ENCODE peak calls at places on chromosome 11, in five cellular contexts. N is heart right ventricle, R is tibial artery, Q is OCI-LY7, B is AG04450. W is an unnamed sample.

GRCh38 chr11:116283300-116283699 is 489.5 kb downstream of the BUD13 start:
- DNase-seq in N (no peak), R (no peak), Q (no peak), B (no peak), W (no peak)

GRCh38 chr11:82863209-82863608 is 37.0 kb downstream of the PRCP start:
- DNase-seq in N (no peak), R (no peak), Q (no peak), B (no peak), W (no peak)

GRCh38 chr11:115616941-115617340 is 112.7 kb upstream of the CADM1 start:
- DNase-seq in N (peak; percentile 42), R (no peak), Q (no peak), B (peak; percentile 41), W (peak; percentile 25)

GRCh38 chr11:109794501-109794900 is 298.7 kb upstream of the ZC3H12C start:
- DNase-seq in N (no peak), R (no peak), Q (no peak), B (no peak), W (no peak)

GRCh38 chr11:83068573-83068972 is 3.1 kb downstream of the RAB30 start:
- DNase-seq in N (no peak), R (no peak), Q (no peak), B (no peak), W (no peak)

GRCh38 chr11:122808494-122808893 is 29.8 kb upstream of the CRTAM start:
- DNase-seq in N (peak; percentile 56), R (no peak), Q (peak; percentile 30), B (no peak), W (peak; percentile 59)

GRCh38 chr11:108117746-108118371 is 3.5 kb upstream of the ACAT1 start:
- DNase-seq in N (no peak), R (no peak), Q (peak; percentile 74), B (peak; percentile 34), W (no peak)

GRCh38 chr11:14041040-14041439 is 78.5 kb downstream of the SPON1 start:
- DNase-seq in N (no peak), R (no peak), Q (peak; percentile 41), B (no peak), W (no peak)

GRCh38 chr11:119339581-119340334 is 925 bp downstream of the C1QTNF5 start:
- DNase-seq in N (peak; percentile 77), R (peak; percentile 61), Q (peak; percentile 35), B (no peak), W (no peak)

GRCh38 chr11:135075740-135076139 is 663.7 kb upstream of the B3GAT1 start:
- DNase-seq in N (no peak), R (peak; percentile 58), Q (peak; percentile 19), B (no peak), W (no peak)

GRCh38 chr11:105152556-105152955 is 13.0 kb upstream of the CARD18 start:
- DNase-seq in N (no peak), R (no peak), Q (no peak), B (no peak), W (no peak)

GRCh38 chr11:60500276-60500935 is 7.8 kb downstream of the MS4A12 start:
- DNase-seq in N (no peak), R (no peak), Q (no peak), B (no peak), W (no peak)

GRCh38 chr11:56521955-56522354 is 21.1 kb downstream of the OR5M11 start:
- DNase-seq in N (no peak), R (no peak), Q (peak; percentile 1), B (no peak), W (no peak)

GRCh38 chr11:10323793-10324170 is 18.9 kb downstream of the ADM start:
- DNase-seq in N (no peak), R (no peak), Q (no peak), B (no peak), W (no peak)

GRCh38 chr11:19763315-19763714 is 50.7 kb downstream of the NAV2 start:
- DNase-seq in N (no peak), R (no peak), Q (no peak), B (no peak), W (no peak)

GRCh38 chr11:32581556-32581955 is 2.1 kb upstream of the EIF3M start:
- DNase-seq in N (no peak), R (no peak), Q (no peak), B (no peak), W (no peak)

GRCh38 chr11:97345031-97345430 is 955.2 kb downstream of the JRKL start:
- DNase-seq in N (no peak), R (no peak), Q (no peak), B (no peak), W (no peak)

GRCh38 chr11:104333977-104334376 is 170.0 kb upstream of the PDGFD start:
- DNase-seq in N (no peak), R (no peak), Q (peak; percentile 41), B (no peak), W (no peak)

GRCh38 chr11:128208329-128209220 is 378.8 kb downstream of the ETS1 start:
- DNase-seq in N (peak; percentile 80), R (peak; percentile 34), Q (no peak), B (peak; percentile 72), W (peak; percentile 76)

GRCh38 chr11:8090756-8091155 is 9.7 kb downstream of the TUB start:
- DNase-seq in N (no peak), R (peak; percentile 28), Q (peak; percentile 51), B (no peak), W (no peak)

GRCh38 chr11:84685149-84685548 is 942.0 kb downstream of the DLG2 start:
- DNase-seq in N (no peak), R (no peak), Q (no peak), B (no peak), W (no peak)

GRCh38 chr11:111793863-111794262 is 27.7 kb upstream of the PPP2R1B start:
- DNase-seq in N (no peak), R (no peak), Q (no peak), B (no peak), W (no peak)

GRCh38 chr11:34789196-34789834 is 126.9 kb downstream of the APIP start:
- DNase-seq in N (no peak), R (no peak), Q (no peak), B (no peak), W (no peak)

GRCh38 chr11:100687032-100687629 is at the start of gene ARHGAP42:
- DNase-seq in N (peak; percentile 75), R (peak; percentile 67), Q (no peak), B (no peak), W (no peak)

GRCh38 chr11:82533628-82534353 is 199.9 kb downstream of the FAM181B start:
- DNase-seq in N (no peak), R (no peak), Q (no peak), B (no peak), W (no peak)

GRCh38 chr11:73518195-73518594 is 79.7 kb downstream of the FAM168A start:
- DNase-seq in N (no peak), R (no peak), Q (no peak), B (no peak), W (no peak)

GRCh38 chr11:61709572-61709971 is 29.4 kb downstream of the DAGLA start:
- DNase-seq in N (no peak), R (no peak), Q (no peak), B (no peak), W (no peak)

GRCh38 chr11:78560826-78561484 is 13.7 kb downstream of the NARS2 start:
- DNase-seq in N (no peak), R (no peak), Q (no peak), B (no peak), W (no peak)

GRCh38 chr11:78560066-78560597 is 14.5 kb downstream of the NARS2 start:
- DNase-seq in N (no peak), R (no peak), Q (no peak), B (no peak), W (no peak)

GRCh38 chr11:78564889-78565467 is 9.7 kb downstream of the NARS2 start:
- DNase-seq in N (no peak), R (no peak), Q (no peak), B (no peak), W (no peak)

GRCh38 chr11:78564037-78564888 is 10.4 kb downstream of the NARS2 start:
- DNase-seq in N (peak; percentile 57), R (no peak), Q (peak; percentile 73), B (peak; percentile 49), W (peak; percentile 74)

DNA sequence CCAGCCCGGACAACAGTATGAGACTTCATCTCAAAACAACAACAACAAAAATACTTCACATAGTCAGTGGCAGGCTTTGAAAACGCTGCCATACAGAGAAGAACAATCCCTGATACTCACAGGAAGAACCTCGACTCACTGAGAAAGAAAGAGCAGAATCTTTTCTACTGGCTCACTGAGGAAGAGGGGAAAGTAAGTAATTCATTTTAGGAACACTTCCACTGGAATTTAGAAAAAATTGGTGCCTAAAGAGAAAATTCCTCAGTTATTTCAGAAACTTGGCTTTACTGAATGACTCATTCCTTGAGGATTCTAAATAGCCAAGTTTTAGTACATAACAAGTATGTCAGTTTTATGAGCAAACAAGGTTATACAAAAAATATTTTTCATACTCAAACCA is 12.3 kb downstream of the NARS2 start:
- DNase-seq in N (no peak), R (no peak), Q (no peak), B (no peak), W (no peak)
- H3K4me3 ChIP-seq in N (no peak overlapping the region), R (peak overlapping the region; percentile 8), Q (no peak overlapping the region), B (no peak overlapping the region), W (peak overlapping the region; percentile 7)

DNA sequence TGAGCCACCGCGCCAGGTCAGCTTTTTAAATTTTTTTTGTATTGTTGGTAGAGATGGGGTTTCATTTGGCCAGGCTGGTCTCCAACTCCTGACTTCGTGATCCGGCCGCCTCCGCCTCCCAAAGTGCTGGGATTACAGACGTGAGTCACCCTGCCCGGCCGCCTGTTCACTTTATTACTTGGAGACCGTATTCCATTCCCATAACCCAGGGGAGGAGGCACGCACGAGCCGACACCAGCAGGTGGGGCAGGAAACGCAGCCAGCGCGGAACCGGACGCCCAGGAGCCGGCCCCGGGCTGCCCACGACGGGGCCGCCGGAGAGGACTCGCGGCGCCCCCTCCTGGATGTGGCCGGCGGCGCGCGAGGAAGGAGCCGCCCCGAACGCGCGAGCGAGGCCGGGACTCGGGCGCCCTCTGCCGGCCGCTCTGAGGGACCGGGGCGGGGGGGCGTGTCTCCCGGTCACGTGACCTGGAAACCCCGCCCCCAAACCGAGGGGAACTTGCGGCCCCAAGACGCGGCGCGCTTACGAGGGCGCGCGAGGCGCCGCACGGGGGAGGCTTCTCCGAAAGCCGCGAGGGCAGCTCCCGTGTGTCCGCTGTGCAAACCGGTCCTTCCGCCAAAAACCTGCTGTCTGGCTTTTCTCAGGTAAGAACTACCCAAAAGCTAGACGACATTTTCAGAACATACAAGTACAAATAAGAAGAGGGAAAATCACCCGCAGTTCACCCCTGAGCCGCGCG is 11.6 kb upstream of the RNH1 start:
- DNase-seq in N (peak; percentile 88), R (peak; percentile 93), Q (peak; percentile 80), B (peak; percentile 60), W (peak; percentile 86)
- H3K4me3 ChIP-seq in N (peak overlapping the region; percentile 42), R (peak overlapping the region; percentile 44), Q (peak overlapping the region; percentile 28), B (peak overlapping the region; percentile 39), W (peak overlapping the region; percentile 17)

GRCh38 chr11:64765291-64765803 is 5.6 kb upstream of the PYGM start:
- DNase-seq in N (no peak), R (peak; percentile 20), Q (no peak), B (no peak), W (no peak)
- H3K4me3 ChIP-seq in N (no peak overlapping the region), R (no peak overlapping the region), Q (no peak overlapping the region), B (no peak overlapping the region), W (no peak overlapping the region)

GRCh38 chr11:2891291-2891690 is 5.7 kb upstream of the CDKN1C start:
- DNase-seq in N (no peak), R (no peak), Q (no peak), B (no peak), W (no peak)

GRCh38 chr11:2893935-2894334 is 8.4 kb upstream of the CDKN1C start:
- DNase-seq in N (no peak), R (no peak), Q (no peak), B (no peak), W (no peak)

GRCh38 chr11:2891901-2892214 is 6.3 kb upstream of the CDKN1C start:
- DNase-seq in N (peak; percentile 63), R (no peak), Q (no peak), B (no peak), W (no peak)

GRCh38 chr11:2892215-2893020 is 6.8 kb upstream of the CDKN1C start:
- DNase-seq in N (peak; percentile 83), R (no peak), Q (peak; percentile 71), B (no peak), W (no peak)

GRCh38 chr11:2893021-2893528 is 7.5 kb upstream of the CDKN1C start:
- DNase-seq in N (no peak), R (no peak), Q (no peak), B (no peak), W (no peak)
- H3K4me3 ChIP-seq in N (peak overlapping the region; percentile 58), R (no peak overlapping the region), Q (peak overlapping the region; percentile 41), B (peak overlapping the region; percentile 63), W (peak overlapping the region; percentile 52)